ENCODE peak calls at places on chromosomes 6 and 20, in five cellular contexts. C, Z, S, N and P are unnamed samples.
A peak's percentile ranks its signal among the peaks of the same experiment; 100 is the strongest.

GRCh38 chr6:111823831-111824607 is 49.2 kb downstream of the FYN start:
- DNase-seq in S (no peak), Z (no peak), C (no peak), N (no peak), P (no peak)

GRCh38 chr20:58622671-58623578 is 28.2 kb upstream of the STX16 start:
- DNase-seq in C (peak; percentile 49), N (no peak), S (no peak), Z (peak; percentile 68), P (no peak)

GRCh38 chr6:157656437-157657005 is 166.5 kb upstream of the SNX9 start:
- DNase-seq in C (no peak), S (no peak), N (no peak), Z (no peak), P (peak; percentile 89)

GRCh38 chr6:159727717-159728440 is 573 bp downstream of the WTAP start:
- DNase-seq in N (no peak), S (no peak), Z (no peak), C (no peak), P (no peak)

GRCh38 chr6:109300874-109301273 is 81.4 kb downstream of the CD164 start:
- DNase-seq in S (no peak), N (no peak), C (no peak), Z (no peak), P (no peak)

GRCh38 chr20:51837876-51838420 is 35.6 kb upstream of the SALL4 start:
- DNase-seq in S (no peak), Z (no peak), N (no peak), C (no peak), P (no peak)

GRCh38 chr6:131825946-131826345 is 18.1 kb downstream of the ENPP1 start:
- DNase-seq in C (no peak), N (no peak), S (no peak), Z (no peak), P (no peak)

GRCh38 chr6:36973190-36973589 is 12.8 kb downstream of the MTCH1 start:
- DNase-seq in C (no peak), N (no peak), S (no peak), Z (no peak), P (no peak)

GRCh38 chr20:1844723-1845523 is 50.3 kb upstream of the SIRPA start:
- DNase-seq in N (peak; percentile 42), C (peak; percentile 90), S (peak; percentile 52), Z (no peak), P (no peak)

GRCh38 chr6:52570291-52570700 is 6.6 kb downstream of the TRAM2 start:
- DNase-seq in C (no peak), S (no peak), N (peak; percentile 42), Z (no peak), P (no peak)

GRCh38 chr6:149636116-149636515 is 12.4 kb downstream of the KATNA1 start:
- DNase-seq in S (no peak), Z (no peak), C (no peak), N (no peak), P (no peak)

GRCh38 chr6:155327326-155328073 is 13.2 kb upstream of the TFB1M start:
- DNase-seq in C (no peak), Z (no peak), S (peak; percentile 35), N (peak; percentile 29), P (peak; percentile 37)

GRCh38 chr20:45419188-45420091 is 3.5 kb downstream of the PIGT start:
- DNase-seq in N (peak; percentile 63), C (no peak), S (no peak), Z (no peak), P (no peak)

GRCh38 chr6:35161776-35162607 is 20.9 kb upstream of the TCP11 start:
- DNase-seq in Z (no peak), N (no peak), S (peak; percentile 34), C (no peak), P (no peak)

GRCh38 chr20:64131406-64131805 is 24.0 kb upstream of the NPBWR2 start:
- DNase-seq in S (peak; percentile 57), C (peak; percentile 33), N (no peak), Z (peak; percentile 13), P (peak; percentile 25)

GRCh38 chr6:146433881-146434741 is 109.5 kb upstream of the RAB32 start:
- DNase-seq in C (peak; percentile 77), Z (no peak), N (no peak), S (peak; percentile 52), P (no peak)

GRCh38 chr6:79466222-79466834 is 70.9 kb downstream of the LCA5 start:
- DNase-seq in C (no peak), S (peak; percentile 36), Z (no peak), N (no peak), P (no peak)

GRCh38 chr6:34273242-34273805 is 24.5 kb upstream of the SMIM29 start:
- DNase-seq in C (peak; percentile 85), Z (peak; percentile 72), S (peak; percentile 64), N (peak; percentile 34), P (no peak)

GRCh38 chr20:51860015-51860882 is 57.9 kb upstream of the SALL4 start:
- DNase-seq in N (no peak), C (no peak), S (no peak), Z (no peak), P (no peak)

GRCh38 chr20:46557231-46557956 is 6.9 kb upstream of the OCSTAMP start:
- DNase-seq in Z (no peak), C (no peak), S (no peak), N (no peak), P (no peak)

GRCh38 chr6:108689279-108690161 is 128.8 kb downstream of the FOXO3 start:
- DNase-seq in N (peak; percentile 88), C (no peak), Z (peak; percentile 90), S (no peak), P (no peak)

GRCh38 chr20:50151034-50151743 is 2.3 kb downstream of the PEDS1 start:
- DNase-seq in C (no peak), Z (no peak), N (no peak), S (no peak), P (no peak)

GRCh38 chr20:63234693-63235398 is 859 bp upstream of the BIRC7 start:
- DNase-seq in N (no peak), C (no peak), S (no peak), Z (no peak), P (peak; percentile 77)

GRCh38 chr6:118893095-118893881 is 664 bp upstream of the ASF1A start:
- DNase-seq in C (no peak), N (no peak), S (no peak), Z (no peak), P (no peak)

GRCh38 chr6:446418-447366 is 55.1 kb downstream of the IRF4 start:
- DNase-seq in Z (no peak), S (no peak), C (peak; percentile 82), N (no peak), P (peak; percentile 51)

GRCh38 chr6:98833101-98834059 is 994 bp upstream of the POU3F2 start:
- DNase-seq in N (no peak), C (peak; percentile 81), S (peak; percentile 80), Z (peak; percentile 62), P (peak; percentile 61)

GRCh38 chr6:24283043-24283985 is 74.5 kb downstream of the DCDC2 start:
- DNase-seq in N (peak; percentile 46), Z (peak; percentile 74), C (no peak), S (peak; percentile 78), P (peak; percentile 89)

GRCh38 chr20:48962976-48963730 is 41.6 kb downstream of the ARFGEF2 start:
- DNase-seq in N (no peak), C (no peak), Z (no peak), S (no peak), P (no peak)

GRCh38 chr6:67722861-67723261 is 912.2 kb upstream of the ADGRB3 start:
- DNase-seq in N (no peak), C (peak; percentile 69), Z (peak; percentile 51), S (no peak), P (no peak)

GRCh38 chr6:135451617-135452190 is 45.8 kb downstream of the AHI1 start:
- DNase-seq in C (no peak), N (no peak), S (peak; percentile 7), Z (no peak), P (no peak)

GRCh38 chr6:453152-453551 is 61.6 kb downstream of the IRF4 start:
- DNase-seq in N (peak; percentile 54), C (peak; percentile 73), Z (no peak), S (peak; percentile 42), P (no peak)

GRCh38 chr6:144912474-144912873 is 627.3 kb downstream of the UTRN start:
- DNase-seq in N (no peak), C (no peak), S (no peak), Z (no peak), P (no peak)

GRCh38 chr6:17015144-17015543 is 86.7 kb upstream of the STMND1 start:
- DNase-seq in C (no peak), N (no peak), S (no peak), Z (no peak), P (no peak)

GRCh38 chr6:12653396-12653910 is 63.1 kb upstream of the PHACTR1 start:
- DNase-seq in Z (no peak), N (no peak), C (no peak), S (no peak), P (no peak)

GRCh38 chr6:137162692-137163303 is 10.6 kb downstream of the IL22RA2 start:
- DNase-seq in N (no peak), S (no peak), C (no peak), Z (no peak), P (no peak)

GRCh38 chr6:137167702-137168377 is 5.6 kb downstream of the IL22RA2 start:
- DNase-seq in N (no peak), C (no peak), S (no peak), Z (no peak), P (no peak)

GRCh38 chr6:137165375-137166246 is 7.8 kb downstream of the IL22RA2 start:
- DNase-seq in N (no peak), Z (no peak), S (peak; percentile 17), C (peak; percentile 82), P (peak; percentile 43)

GRCh38 chr6:137163732-137164318 is 9.6 kb downstream of the IL22RA2 start:
- DNase-seq in N (no peak), S (no peak), C (no peak), Z (no peak), P (no peak)

GRCh38 chr6:137166247-137167098 is 7.0 kb downstream of the IL22RA2 start:
- DNase-seq in S (no peak), N (no peak), Z (no peak), C (no peak), P (no peak)
- H3K4me3 ChIP-seq in S (no peak overlapping the region), N (no peak overlapping the region), Z (no peak overlapping the region), C (no peak overlapping the region), P (no peak overlapping the region)

GRCh38 chr6:147726342-147726741 is 217.9 kb downstream of the SAMD5 start:
- DNase-seq in S (no peak), N (no peak), C (no peak), Z (no peak), P (no peak)
- TF ChIP-seq CTCF in S (no peak), N (no peak), C (no peak), Z (no peak), P (no peak)

DNA sequence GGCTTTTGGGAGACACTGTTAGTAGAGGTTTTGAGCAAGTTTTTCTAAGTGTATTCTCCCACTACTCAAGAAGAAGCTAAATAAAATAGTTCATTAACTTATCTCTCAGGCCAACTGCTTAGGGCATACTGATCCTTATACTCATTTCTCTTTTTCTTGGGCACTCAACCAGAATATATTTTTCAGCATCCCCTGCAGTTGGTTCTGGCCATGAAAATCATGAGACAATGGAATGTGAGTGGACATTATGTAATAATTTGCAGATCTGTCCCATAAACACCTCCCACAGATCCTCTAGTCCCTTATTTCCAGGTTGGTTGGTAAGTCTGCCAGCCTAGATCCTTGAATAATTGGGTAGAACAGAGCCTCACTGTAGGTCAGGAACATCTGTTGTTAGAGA is 136.7 kb downstream of the AIG1 start:
- DNase-seq in Z (no peak), N (no peak), S (no peak), C (no peak), P (no peak)
- H3K27me3 ChIP-seq in Z (no peaks in the 10 kb centered on the region), N (no peaks in the 10 kb centered on the region), S (no peaks in the 10 kb centered on the region), C (no peaks in the 10 kb centered on the region), P (no peaks in the 10 kb centered on the region)

GRCh38 chr20:38165966-38166706 is 1.1 kb upstream of the TGM2 start:
- DNase-seq in N (no peak), S (no peak), C (no peak), Z (no peak), P (no peak)
- H3K4me3 ChIP-seq in N (no peak overlapping the region), S (no peak overlapping the region), C (peak overlapping the region; percentile 70), Z (no peak overlapping the region), P (no peak overlapping the region)

GRCh38 chr6:30075094-30075986 is at the start of gene RNF39:
- DNase-seq in N (no peak), C (no peak), Z (peak; percentile 68), S (peak; percentile 60), P (peak; percentile 55)
- TF ChIP-seq CTCF in N (peak; percentile 10), C (no peak), Z (peak; percentile 33), S (peak; percentile 45), P (peak; percentile 95)